ENCODE peak calls at places on chromosome 5, in four cellular contexts. L is stimulated activated CD4-positive, alpha-beta T cell treated with anti-CD3 and anti-CD28 coated beads, Interleukin-4, amount 100 ng/mL, for 1 hour; V is activated CD4-positive, alpha-beta T cell treated with anti-CD3 and anti-CD28 coated beads for 24 hours; X is AG08395. R is an unnamed sample.

GRCh38 chr5:132354381-132354780 is 15.1 kb upstream of the SLC22A5 start:
- DNase-seq in V (no peak), X (no peak), L (no peak), R (no peak)

GRCh38 chr5:57446966-57447365 is 35.6 kb downstream of the ACTBL2 start:
- DNase-seq in V (no peak), X (no peak), L (no peak), R (no peak)

GRCh38 chr5:131622633-131623032 is 12.4 kb downstream of the RAPGEF6 start:
- DNase-seq in L (no peak), X (peak; percentile 39), V (no peak), R (peak; percentile 35)

GRCh38 chr5:23446436-23446835 is 61.0 kb upstream of the PRDM9 start:
- DNase-seq in X (peak; percentile 5), L (no peak), V (no peak), R (no peak)

GRCh38 chr5:36054646-36055045 is 12.0 kb downstream of the UGT3A2 start:
- DNase-seq in X (peak; percentile 34), L (no peak), V (no peak), R (no peak)

GRCh38 chr5:138824924-138825863 is 49.9 kb downstream of the LRRTM2 start:
- DNase-seq in X (peak; percentile 35), L (no peak), V (no peak), R (no peak)

GRCh38 chr5:72153551-72153950 is 46.3 kb downstream of the MAP1B start:
- DNase-seq in L (no peak), X (no peak), V (no peak), R (no peak)

GRCh38 chr5:3034449-3034848 is 283.0 kb upstream of the IRX2 start:
- DNase-seq in L (no peak), V (no peak), X (no peak), R (no peak)

GRCh38 chr5:104198156-104198555 is 635.6 kb upstream of the NUDT12 start:
- DNase-seq in V (no peak), X (no peak), L (no peak), R (no peak)

GRCh38 chr5:179974281-179974945 is 66.7 kb upstream of the TBC1D9B start:
- DNase-seq in V (no peak), X (no peak), L (no peak), R (no peak)